ENCODE peak calls at places on chromosomes 3 and 15, in eight cellular contexts. U is GM12865, T is kidney epithelial cell, G is pancreas, Y is GM06990, F is DND-41, E is ovary, K is fibroblast of mammary gland. X is an unnamed sample.

GRCh38 chr3:146326875-146327543 is 76.1 kb upstream of the PLSCR4 start:
- DNase-seq in U (no peak), T (peak), G (peak), Y (no peak), F (no peak), E (peak), K (peak), X (peak)

GRCh38 chr3:14784087-14784596 is 34.6 kb upstream of the FGD5 start:
- DNase-seq in U (no peak), T (no peak), G (no peak), Y (no peak), F (no peak), E (no peak), K (no peak), X (no peak)

GRCh38 chr3:114498779-114499370 is 205.0 kb downstream of the TIGIT start:
- DNase-seq in U (no peak), T (peak), G (no peak), Y (no peak), F (no peak), E (no peak), K (peak), X (peak)

GRCh38 chr15:30882861-30883433 is 20.8 kb upstream of the FAN1 start:
- DNase-seq in U (no peak), T (no peak), G (no peak), Y (no peak), F (no peak), E (no peak), K (peak), X (no peak)

GRCh38 chr3:52834871-52835501 is at the start of gene MUSTN1:
- DNase-seq in U (no peak), T (no peak), G (no peak), Y (no peak), F (no peak), E (peak), K (peak), X (no peak)

GRCh38 chr3:89617706-89618105 is 510.3 kb downstream of the EPHA3 start:
- DNase-seq in U (no peak), T (no peak), G (no peak), Y (no peak), F (no peak), E (no peak), K (peak), X (peak)

GRCh38 chr3:136728918-136729317 is 23.3 kb downstream of the STAG1 start:
- DNase-seq in U (no peak), T (peak), G (no peak), Y (no peak), F (no peak), E (no peak), K (peak), X (peak)

GRCh38 chr3:45554001-45554691 is 40.4 kb upstream of the LIMD1 start:
- DNase-seq in U (peak), T (no peak), G (no peak), Y (peak), F (no peak), E (no peak), K (peak), X (no peak)

GRCh38 chr3:10023587-10024310 is 2.5 kb upstream of the FANCD2 start:
- DNase-seq in U (no peak), T (no peak), G (no peak), Y (no peak), F (no peak), E (no peak), K (peak), X (no peak)

GRCh38 chr15:67147410-67147949 is 82.1 kb downstream of the SMAD3 start:
- DNase-seq in U (no peak), T (no peak), G (no peak), Y (no peak), F (no peak), E (no peak), K (no peak), X (no peak)

GRCh38 chr3:157136647-157137387 is 23.1 kb downstream of the CCNL1 start:
- DNase-seq in U (no peak), T (no peak), G (peak), Y (no peak), F (no peak), E (no peak), K (peak), X (no peak)

GRCh38 chr3:189824629-189825312 is 193.6 kb downstream of the TP63 start:
- DNase-seq in U (no peak), T (peak), G (no peak), Y (no peak), F (no peak), E (no peak), K (peak), X (peak)

GRCh38 chr3:172520332-172520831 is 2.8 kb downstream of the TNFSF10 start:
- DNase-seq in U (peak), T (peak), G (no peak), Y (peak), F (peak), E (no peak), K (peak), X (peak)

GRCh38 chr15:37425541-37425940 is 325.2 kb upstream of the MEIS2 start:
- DNase-seq in U (no peak), T (no peak), G (no peak), Y (no peak), F (no peak), E (no peak), K (no peak), X (no peak)

GRCh38 chr3:146131616-146132410 is 29.2 kb downstream of the PLOD2 start:
- DNase-seq in U (no peak), T (peak), G (no peak), Y (no peak), F (no peak), E (no peak), K (peak), X (peak)

GRCh38 chr3:30628931-30629590 is 22.7 kb downstream of the TGFBR2 start:
- DNase-seq in U (no peak), T (no peak), G (no peak), Y (no peak), F (no peak), E (no peak), K (no peak), X (no peak)

GRCh38 chr15:70435872-70436271 is 327.5 kb downstream of the UACA start:
- DNase-seq in U (peak), T (no peak), G (no peak), Y (peak), F (no peak), E (no peak), K (no peak), X (no peak)

GRCh38 chr15:80685628-80686027 is 9.5 kb upstream of the ABHD17C start:
- DNase-seq in U (no peak), T (no peak), G (no peak), Y (no peak), F (no peak), E (no peak), K (no peak), X (no peak)

GRCh38 chr15:63439536-63440264 is 58.1 kb upstream of the CA12 start:
- DNase-seq in U (no peak), T (peak), G (no peak), Y (no peak), F (no peak), E (no peak), K (peak), X (no peak)

GRCh38 chr15:75727031-75727531 is 14.4 kb upstream of the CSPG4 start:
- DNase-seq in U (no peak), T (no peak), G (no peak), Y (no peak), F (no peak), E (no peak), K (no peak), X (no peak)

GRCh38 chr15:73955851-73956250 is 29.6 kb downstream of the LOXL1 start:
- DNase-seq in U (no peak), T (no peak), G (no peak), Y (no peak), F (no peak), E (no peak), K (no peak), X (no peak)

GRCh38 chr3:111324645-111325044 is 217.4 kb upstream of the CD96 start:
- DNase-seq in U (no peak), T (no peak), G (no peak), Y (no peak), F (peak), E (no peak), K (no peak), X (no peak)

GRCh38 chr3:65098400-65098799 is 410.6 kb upstream of the ADAMTS9 start:
- DNase-seq in U (no peak), T (no peak), G (no peak), Y (no peak), F (no peak), E (no peak), K (no peak), X (no peak)

GRCh38 chr15:55250392-55250791 is 39.2 kb downstream of the RAB27A start:
- DNase-seq in U (no peak), T (no peak), G (no peak), Y (no peak), F (no peak), E (no peak), K (peak), X (peak)

GRCh38 chr3:29696311-29696710 is 415.4 kb downstream of the RBMS3 start:
- DNase-seq in U (no peak), T (no peak), G (no peak), Y (no peak), F (no peak), E (no peak), K (peak), X (no peak)

GRCh38 chr3:20736287-20736686 is 550.3 kb upstream of the SGO1 start:
- DNase-seq in U (no peak), T (no peak), G (no peak), Y (no peak), F (no peak), E (no peak), K (no peak), X (no peak)

GRCh38 chr3:37586280-37586679 is 275.4 kb upstream of the CTDSPL start:
- DNase-seq in U (no peak), T (no peak), G (no peak), Y (no peak), F (no peak), E (no peak), K (no peak), X (no peak)

GRCh38 chr3:44712455-44713075 is at the start of gene ZNF502:
- DNase-seq in U (no peak), T (peak), G (peak), Y (peak), F (no peak), E (peak), K (peak), X (peak)

GRCh38 chr3:134197681-134198261 is 52.9 kb downstream of the RYK start:
- DNase-seq in U (peak), T (peak), G (no peak), Y (peak), F (no peak), E (no peak), K (peak), X (peak)

GRCh38 chr3:60081381-60082095 is 1031.7 kb upstream of the CFAP20DC start:
- DNase-seq in U (peak), T (no peak), G (no peak), Y (peak), F (peak), E (no peak), K (no peak), X (no peak)

GRCh38 chr3:185236969-185237368 is 16.9 kb downstream of the EHHADH start:
- DNase-seq in U (no peak), T (no peak), G (no peak), Y (no peak), F (no peak), E (no peak), K (no peak), X (no peak)

GRCh38 chr3:71063768-71064287 is 519.7 kb downstream of the FOXP1 start:
- DNase-seq in U (no peak), T (no peak), G (peak), Y (no peak), F (peak), E (peak), K (peak), X (no peak)

GRCh38 chr3:177973241-177973840 is 562.9 kb upstream of the KCNMB2 start:
- DNase-seq in U (no peak), T (peak), G (no peak), Y (no peak), F (no peak), E (no peak), K (peak), X (no peak)

DNA sequence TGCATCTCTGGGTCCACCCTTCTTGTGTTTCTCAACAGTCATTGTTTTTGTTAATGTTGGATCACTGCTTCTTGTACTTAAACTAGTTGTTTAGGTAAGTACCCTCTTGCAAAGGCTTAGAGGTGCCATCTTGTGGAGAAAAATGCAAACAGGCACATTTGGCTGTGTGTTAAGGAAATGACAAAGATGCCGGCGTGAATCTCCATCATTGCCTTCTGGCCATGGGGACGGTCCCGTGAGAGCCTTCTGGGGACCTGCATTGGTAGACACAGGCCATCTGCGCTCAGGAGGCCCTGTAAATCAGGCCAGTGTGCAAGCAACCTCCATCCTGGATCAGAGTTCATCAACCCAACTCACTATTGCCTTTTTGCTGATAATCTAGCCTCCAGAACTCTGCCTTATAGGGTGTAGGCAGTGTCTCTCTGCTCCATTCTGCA is 158.6 kb upstream of the NR2E3 start:
- DNase-seq in U (peak), T (peak), G (peak), Y (no peak), F (no peak), E (no peak), K (peak), X (peak)
- H3K4me3 ChIP-seq in U (no peak), T (no peak), G (no peak), Y (no peak), F (no peak), E (no peak), K (no peak), X (no peak)

DNA sequence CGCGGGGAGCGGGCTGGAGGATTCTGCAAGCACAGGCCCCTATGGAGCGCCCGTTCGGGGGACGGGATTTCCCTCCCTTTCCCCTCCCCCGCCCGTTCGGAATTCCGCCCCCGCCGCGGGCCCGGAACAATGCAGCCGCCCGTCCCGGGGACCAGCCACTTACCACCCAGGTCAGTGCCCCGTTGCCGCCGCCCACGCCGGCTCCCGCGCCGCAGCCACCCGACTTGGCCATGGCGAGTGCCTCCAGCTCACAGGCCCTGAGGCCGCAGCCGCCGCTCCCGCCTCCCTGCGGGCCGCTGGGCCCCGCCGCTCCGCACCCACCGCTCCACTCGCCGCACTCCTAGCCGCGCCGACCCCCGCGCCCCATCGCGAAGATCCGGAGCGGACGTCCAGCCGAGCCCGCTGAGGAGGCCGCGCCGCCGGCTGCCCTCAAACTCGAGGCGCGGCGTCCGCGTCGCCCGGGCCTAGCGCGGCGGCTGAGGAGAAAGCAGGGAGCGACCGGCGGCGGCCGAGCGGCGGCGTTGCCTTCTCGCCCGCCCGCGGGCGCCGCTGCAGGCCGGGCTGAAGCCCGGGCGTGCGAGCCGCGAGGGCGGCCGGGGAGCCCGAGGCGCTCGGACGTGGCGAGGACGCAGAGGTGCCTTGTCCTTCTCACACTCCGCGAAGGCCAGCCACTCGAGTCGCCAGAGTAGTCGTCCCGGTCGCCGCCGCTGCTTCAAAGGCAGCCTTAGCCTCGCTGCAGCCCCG is 469 bp downstream of the TOP2B start:
- DNase-seq in U (no peak), T (no peak), G (peak), Y (peak), F (peak), E (peak), K (peak), X (no peak)
- TF ChIP-seq CTCF in U (no peak), T (no peak), G (no peak), Y (no peak), F (no peak), E (no peak), K (no peak), X (no peak)

DNA sequence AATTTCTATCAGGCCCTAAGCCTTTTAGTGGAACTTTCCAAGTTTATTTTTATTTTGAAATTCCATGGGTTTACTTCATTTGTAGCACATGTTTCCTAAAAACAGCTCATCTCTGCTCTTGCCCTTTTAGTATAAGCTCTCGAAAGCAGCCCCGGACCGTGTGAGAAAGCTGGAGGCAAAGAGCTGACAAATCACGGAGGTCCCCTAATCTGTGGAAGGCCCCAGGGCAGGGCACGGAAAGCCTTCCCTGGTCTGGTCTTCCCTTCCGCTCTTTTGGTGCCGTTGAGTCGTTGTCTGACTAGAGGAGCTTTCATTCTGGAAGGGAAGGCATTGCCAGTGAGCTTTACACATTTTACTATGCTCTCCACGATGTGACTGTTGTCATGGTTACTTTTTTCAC is 71.8 kb downstream of the CYP19A1 start:
- DNase-seq in U (no peak), T (no peak), G (no peak), Y (no peak), F (no peak), E (no peak), K (no peak), X (no peak)
- H3K4me3 ChIP-seq in U (no peak), T (no peak), G (no peak), Y (no peak), F (no peak), E (peak), K (no peak), X (peak)

DNA sequence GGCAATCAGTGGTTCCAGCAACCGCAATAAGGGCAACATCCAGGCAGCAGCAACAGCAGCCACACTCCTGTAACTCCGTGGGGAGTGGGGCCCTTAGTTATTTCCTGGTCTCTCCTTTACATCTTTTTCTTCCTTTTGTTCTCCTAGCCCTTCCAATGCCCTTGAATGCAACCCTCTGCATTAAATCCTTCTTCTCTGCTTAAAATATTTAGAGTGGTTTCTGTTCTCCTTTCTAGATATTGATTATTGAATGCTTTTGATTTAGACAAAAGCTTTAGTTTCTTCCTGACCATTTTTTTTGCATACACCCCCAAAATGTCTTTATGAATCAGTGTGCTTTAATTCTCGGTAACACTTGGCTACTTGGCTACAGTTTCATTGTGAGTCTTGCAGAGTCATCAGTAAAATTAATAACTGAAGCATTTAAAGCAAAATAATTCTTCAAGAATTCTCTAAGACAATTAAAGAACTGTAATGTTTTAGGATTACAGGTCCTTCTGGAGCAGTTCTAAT is 586.1 kb downstream of the MECOM start:
- DNase-seq in U (peak), T (no peak), G (no peak), Y (peak), F (no peak), E (no peak), K (no peak), X (no peak)
- TF ChIP-seq CTCF in U (no peak), T (no peak), G (no peak), Y (no peak), F (no peak), E (no peak), K (no peak), X (no peak)

GRCh38 chr15:91855241-91855640 is 1.7 kb downstream of the SLCO3A1 start:
- DNase-seq in U (no peak), T (no peak), G (no peak), Y (no peak), F (no peak), E (no peak), K (no peak), X (no peak)

GRCh38 chr15:91853501-91853967 is at the start of gene SLCO3A1:
- DNase-seq in U (no peak), T (no peak), G (peak), Y (peak), F (no peak), E (peak), K (peak), X (no peak)

GRCh38 chr15:91853968-91854943 is 748 bp downstream of the SLCO3A1 start:
- DNase-seq in U (no peak), T (no peak), G (peak), Y (no peak), F (no peak), E (peak), K (peak), X (no peak)

GRCh38 chr15:91855684-91856553 is 2.4 kb downstream of the SLCO3A1 start:
- DNase-seq in U (no peak), T (no peak), G (peak), Y (peak), F (no peak), E (no peak), K (peak), X (no peak)

DNA sequence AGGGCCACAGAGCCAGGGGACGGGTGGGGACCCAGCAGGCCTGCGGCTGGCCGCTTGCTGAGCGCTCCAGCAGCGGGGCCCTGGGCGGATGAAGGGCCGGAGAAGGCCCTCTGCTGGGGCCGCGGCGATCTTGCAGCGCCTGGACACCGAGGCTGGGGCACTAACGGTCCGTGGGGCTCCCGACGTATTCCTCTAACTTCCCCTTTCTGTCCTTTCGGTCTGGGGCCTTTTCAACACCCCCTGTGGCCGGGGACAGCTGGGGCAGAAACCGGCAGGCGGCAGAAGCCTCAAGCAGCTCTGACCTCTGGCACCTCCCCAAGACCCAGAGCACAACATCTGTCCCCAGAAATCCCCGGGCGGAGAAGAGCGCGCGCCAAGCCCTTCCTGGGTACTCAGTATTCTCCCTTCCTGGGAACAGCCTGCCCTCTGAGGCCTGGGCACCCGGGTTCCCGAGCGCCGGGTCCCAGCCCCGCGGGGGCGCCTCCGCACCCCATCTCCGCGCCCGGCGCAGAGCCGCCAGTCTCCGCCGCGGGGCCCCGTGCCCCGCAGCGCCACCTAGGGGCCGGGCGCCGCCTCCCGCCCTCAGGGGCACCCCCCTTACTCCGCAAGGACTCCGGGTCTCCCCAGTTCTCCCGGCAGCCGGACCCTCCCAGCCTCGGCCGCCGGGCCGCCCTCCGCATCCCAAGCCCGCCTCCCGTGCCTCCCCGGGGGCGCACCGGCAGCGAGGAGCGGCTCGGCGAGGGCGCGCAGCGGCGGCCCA is 587 bp upstream of the SLCO3A1 start:
- DNase-seq in U (peak), T (no peak), G (peak), Y (peak), F (no peak), E (peak), K (peak), X (no peak)
- H3K4me3 ChIP-seq in U (peak), T (peak), G (peak), Y (peak), F (no peak), E (peak), K (peak), X (peak)

GRCh38 chr3:12138044-12138443 is 20.7 kb downstream of the TIMP4 start:
- DNase-seq in U (peak), T (no peak), G (peak), Y (no peak), F (peak), E (no peak), K (peak), X (no peak)
- TF ChIP-seq CTCF in U (peak), T (peak), G (no peak), Y (peak), F (peak), E (no peak), K (peak), X (peak)

GRCh38 chr3:149576071-149576564 is 81.7 kb downstream of the WWTR1 start:
- DNase-seq in U (peak), T (peak), G (no peak), Y (no peak), F (no peak), E (peak), K (peak), X (peak)
- H3K4me3 ChIP-seq in U (no peak), T (no peak), G (no peak), Y (no peak), F (no peak), E (no peak), K (peak), X (peak)

X was measured in HFF-Myc.